ENCODE peak calls at places on chromosomes 13 and 19, in nine cellular contexts. O, Y, B, D, N, F, S, L and U are unnamed samples.

GRCh38 chr19:611506-611869 is 21.8 kb downstream of the HCN2 start:
- DNase-seq in S (no peak), N (no peak), Y (no peak), L (no peak), O (no peak), D (no peak), F (peak), B (peak), U (no peak)

GRCh38 chr13:107138468-107138867 is 570.5 kb upstream of the ARGLU1 start:
- DNase-seq in F (no peak), L (peak), D (no peak), B (no peak), O (no peak), S (no peak), Y (no peak), N (no peak), U (no peak)

GRCh38 chr19:18203408-18203862 is 407 bp downstream of the RAB3A start:
- DNase-seq in S (peak), O (no peak), D (peak), L (no peak), F (peak), Y (no peak), B (no peak), N (peak), U (no peak)

GRCh38 chr19:17125052-17125727 is 49.6 kb downstream of the MYO9B start:
- DNase-seq in D (no peak), B (no peak), F (no peak), S (no peak), Y (no peak), O (no peak), N (no peak), L (no peak), U (no peak)

GRCh38 chr19:4061178-4061682 is 5.5 kb downstream of the ZBTB7A start:
- DNase-seq in O (peak), Y (no peak), N (no peak), L (no peak), D (peak), B (peak), F (no peak), S (no peak), U (no peak)

GRCh38 chr13:31756346-31756745 is 17.0 kb downstream of the RXFP2 start:
- DNase-seq in L (no peak), D (no peak), O (no peak), B (peak), N (no peak), Y (no peak), F (no peak), S (no peak), U (no peak)

GRCh38 chr13:33205804-33206221 is 79.7 kb downstream of the STARD13 start:
- DNase-seq in N (no peak), O (no peak), S (no peak), Y (no peak), F (no peak), L (no peak), B (no peak), D (no peak), U (no peak)

GRCh38 chr19:15584541-15585115 is 30.4 kb upstream of the CYP4F8 start:
- DNase-seq in B (peak), D (peak), S (peak), L (peak), N (peak), Y (peak), O (peak), F (peak), U (peak)

GRCh38 chr19:33403221-33403972 is 29.9 kb downstream of the CEBPG start:
- DNase-seq in L (no peak), F (no peak), O (no peak), S (no peak), B (no peak), N (no peak), D (no peak), Y (no peak), U (no peak)

GRCh38 chr13:30880756-30881155 is 25.3 kb upstream of the MEDAG start:
- DNase-seq in S (no peak), Y (no peak), L (no peak), F (no peak), B (peak), O (no peak), D (no peak), N (no peak), U (no peak)

GRCh38 chr13:69292789-69293425 is 814.7 kb upstream of the ATXN8OS start:
- DNase-seq in D (peak), Y (no peak), N (no peak), B (no peak), F (no peak), O (no peak), S (no peak), L (no peak), U (no peak)

GRCh38 chr13:105665284-105665683 is 870.2 kb downstream of the EFNB2 start:
- DNase-seq in Y (no peak), O (no peak), S (no peak), L (no peak), D (no peak), F (no peak), N (no peak), B (peak), U (no peak)

GRCh38 chr19:47158367-47158791 is 27.7 kb downstream of the SAE1 start:
- DNase-seq in B (no peak), L (no peak), Y (no peak), D (no peak), F (no peak), N (no peak), O (no peak), S (no peak), U (no peak)

GRCh38 chr19:33464733-33465115 is 56.9 kb downstream of the PEPD start:
- DNase-seq in B (no peak), N (no peak), L (no peak), O (no peak), D (no peak), S (no peak), F (no peak), Y (no peak), U (no peak)

GRCh38 chr13:27170521-27171243 is 929 bp downstream of the USP12 start:
- DNase-seq in Y (peak), D (no peak), S (peak), B (peak), L (peak), F (peak), N (peak), O (no peak), U (peak)

GRCh38 chr13:24271611-24272451 is 37.5 kb upstream of the C1QTNF9 start:
- DNase-seq in N (no peak), Y (no peak), S (peak), F (peak), O (peak), L (no peak), B (peak), D (peak), U (peak)

GRCh38 chr13:112967666-112968379 is 1.2 kb upstream of the MCF2L start:
- DNase-seq in F (no peak), Y (no peak), S (no peak), O (no peak), B (no peak), L (no peak), N (no peak), D (no peak), U (no peak)

GRCh38 chr13:94666065-94666464 is 46.3 kb downstream of the SOX21 start:
- DNase-seq in F (no peak), Y (no peak), O (no peak), B (no peak), S (no peak), N (no peak), L (no peak), D (no peak), U (no peak)

GRCh38 chr19:46614114-46614701 is 10.7 kb downstream of the PTGIR start:
- DNase-seq in F (peak), B (peak), D (peak), O (peak), S (peak), N (peak), Y (peak), L (peak), U (peak)

GRCh38 chr19:571127-571974 is 1.0 kb upstream of the BSG start:
- DNase-seq in Y (peak), D (peak), N (peak), L (peak), F (peak), B (no peak), O (no peak), S (no peak), U (no peak)

GRCh38 chr13:34294483-34295129 is 476.7 kb downstream of the RFC3 start:
- DNase-seq in O (no peak), L (peak), Y (peak), B (no peak), F (no peak), N (peak), S (no peak), D (no peak), U (no peak)

GRCh38 chr19:1355974-1356865 is 27.5 kb upstream of the NDUFS7 start:
- DNase-seq in B (no peak), L (peak), N (no peak), Y (no peak), O (no peak), F (no peak), S (no peak), D (no peak), U (no peak)